ENCODE peak calls at places on chromosomes 12 and 14, in seven cellular contexts. Q is GM12865, M is aorta, O is NB4, B is SK-N-SH, R is endodermal cell, H is tibial nerve. K is an unnamed sample.

GRCh38 chr12:23816394-23816851 is 133.0 kb downstream of the SOX5 start:
- DNase-seq in M (no peak), H (no peak), Q (no peak), R (peak), O (no peak), B (no peak), K (no peak)

GRCh38 chr14:89779707-89780106 is 174.8 kb downstream of the EFCAB11 start:
- DNase-seq in M (no peak), Q (no peak), O (no peak), H (no peak), B (no peak), R (peak), K (no peak)

GRCh38 chr12:556498-556897 is 96.8 kb downstream of the B4GALNT3 start:
- DNase-seq in H (no peak), M (no peak), O (no peak), Q (no peak), R (no peak), B (no peak), K (no peak)

GRCh38 chr14:100830681-100831080 is 4.8 kb downstream of the MEG3 start:
- DNase-seq in R (peak), H (no peak), Q (no peak), O (no peak), M (no peak), B (no peak), K (no peak)

GRCh38 chr14:44914849-44915248 is 46.9 kb downstream of the KLHL28 start:
- DNase-seq in M (peak), B (no peak), Q (no peak), H (no peak), R (peak), O (no peak), K (peak)

GRCh38 chr14:66378712-66379111 is 107.5 kb upstream of the CCDC196 start:
- DNase-seq in M (no peak), O (no peak), R (no peak), B (no peak), Q (no peak), H (no peak), K (no peak)

GRCh38 chr12:65649126-65649525 is 175.2 kb upstream of the HMGA2 start:
- DNase-seq in R (no peak), M (no peak), O (no peak), B (no peak), Q (no peak), H (no peak), K (peak)

GRCh38 chr12:132279184-132279889 is 50.1 kb downstream of the GALNT9 start:
- DNase-seq in H (no peak), B (peak), M (no peak), R (peak), O (peak), Q (no peak), K (no peak)

GRCh38 chr12:12582895-12583303 is 20.2 kb upstream of the DUSP16 start:
- DNase-seq in M (no peak), R (no peak), Q (peak), O (peak), B (no peak), H (no peak), K (no peak)

GRCh38 chr12:87254371-87255030 is 774.7 kb downstream of the C12orf50 start:
- DNase-seq in O (no peak), H (no peak), M (no peak), R (no peak), Q (no peak), B (no peak), K (no peak)

GRCh38 chr12:33795536-33795935 is 226.8 kb upstream of the ALG10 start:
- DNase-seq in Q (no peak), O (no peak), R (no peak), B (no peak), H (no peak), M (no peak), K (no peak)

GRCh38 chr12:95633671-95634465 is 82.6 kb upstream of the USP44 start:
- DNase-seq in R (no peak), B (no peak), Q (no peak), H (no peak), O (no peak), M (no peak), K (peak)

GRCh38 chr12:22435583-22435982 is 101.1 kb upstream of the ST8SIA1 start:
- DNase-seq in H (no peak), M (no peak), R (no peak), O (no peak), B (no peak), Q (no peak), K (no peak)

GRCh38 chr12:22431693-22432251 is 97.3 kb upstream of the ST8SIA1 start:
- DNase-seq in B (no peak), O (no peak), Q (no peak), R (no peak), H (no peak), M (no peak), K (no peak)

GRCh38 chr12:22437031-22437806 is 102.7 kb upstream of the ST8SIA1 start:
- DNase-seq in M (no peak), Q (no peak), R (peak), B (no peak), H (no peak), O (no peak), K (no peak)
- H3K4me3 ChIP-seq in M (no peak), Q (no peak), R (peak), B (no peak), H (no peak), O (no peak), K (no peak)

GRCh38 chr12:124699878-124700277 is 132.5 kb upstream of the NCOR2 start:
- DNase-seq in Q (no peak), B (no peak), M (no peak), R (peak), H (no peak), O (no peak), K (no peak)
- H3K4me3 ChIP-seq in Q (no peak), B (no peak), M (no peak), R (no peak), H (no peak), O (no peak), K (no peak)

GRCh38 chr14:102544745-102545460 is 35.3 kb upstream of the ANKRD9 start:
- DNase-seq in Q (peak), B (peak), R (peak), H (no peak), M (no peak), O (no peak), K (no peak)
- H3K4me3 ChIP-seq in Q (no peak), B (no peak), R (no peak), H (no peak), M (no peak), O (no peak), K (no peak)

GRCh38 chr14:51491036-51491545 is 160.6 kb upstream of the FRMD6 start:
- DNase-seq in B (no peak), Q (no peak), O (no peak), H (no peak), R (no peak), M (no peak), K (no peak)
- H3K4me3 ChIP-seq in B (no peak), Q (no peak), O (no peak), H (no peak), R (no peak), M (no peak), K (no peak)

GRCh38 chr14:96204151-96205058 is at the start of gene BDKRB2:
- DNase-seq in B (peak), Q (peak), O (peak), H (peak), M (peak), R (peak), K (peak)
- H3K4me3 ChIP-seq in B (peak), Q (no peak), O (no peak), H (peak), M (no peak), R (peak), K (peak)

DNA sequence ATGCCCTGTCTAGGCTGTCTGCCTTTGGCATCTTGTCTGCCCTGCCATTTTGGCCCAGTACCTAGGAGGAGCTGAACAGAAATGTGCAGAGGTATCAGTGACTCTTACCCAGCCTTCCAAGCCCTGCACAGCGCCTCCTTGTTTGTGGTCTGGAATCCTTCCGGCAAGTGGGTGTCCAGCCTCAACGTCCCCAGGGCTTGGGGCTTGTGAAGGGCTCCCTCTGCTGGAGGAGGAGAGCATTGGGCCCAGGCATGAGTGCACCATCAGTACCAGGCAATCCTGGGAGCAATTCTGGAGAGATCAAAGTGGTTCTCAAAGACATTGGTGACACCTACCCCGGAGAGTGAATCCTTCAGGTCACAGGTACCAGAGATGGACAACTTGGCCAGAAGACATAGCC is 2.4 kb upstream of the TCL1B start:
- DNase-seq in Q (peak), M (no peak), R (peak), B (no peak), O (peak), H (no peak), K (no peak)
- H3K4me3 ChIP-seq in Q (no peak), M (no peak), R (no peak), B (no peak), O (no peak), H (no peak), K (no peak)

GRCh38 chr12:48038085-48038484 is 33.8 kb upstream of the COL2A1 start:
- DNase-seq in M (no peak), O (peak), Q (no peak), H (no peak), B (no peak), R (no peak), K (no peak)
- H3K4me3 ChIP-seq in M (no peak), O (no peak), Q (no peak), H (no peak), B (no peak), R (peak), K (no peak)

GRCh38 chr12:113504917-113505316 is 33.2 kb upstream of the LHX5 start:
- DNase-seq in Q (no peak), M (no peak), O (no peak), H (no peak), B (no peak), R (no peak), K (no peak)

GRCh38 chr12:113498490-113498889 is 26.8 kb upstream of the LHX5 start:
- DNase-seq in M (no peak), B (no peak), R (no peak), H (no peak), O (no peak), Q (no peak), K (no peak)

GRCh38 chr12:113505941-113506340 is 34.3 kb upstream of the LHX5 start:
- DNase-seq in Q (no peak), O (no peak), H (no peak), B (no peak), M (no peak), R (no peak), K (no peak)

GRCh38 chr12:113497709-113498108 is 26.0 kb upstream of the LHX5 start:
- DNase-seq in R (no peak), Q (no peak), B (no peak), H (no peak), O (no peak), M (no peak), K (no peak)

GRCh38 chr12:113500662-113501435 is 29.2 kb upstream of the LHX5 start:
- DNase-seq in B (no peak), R (peak), H (no peak), M (no peak), O (no peak), Q (no peak), K (no peak)
- H3K4me3 ChIP-seq in B (no peak), R (no peak), H (no peak), M (no peak), O (no peak), Q (no peak), K (no peak)

GRCh38 chr14:30427846-30428245 is 131.1 kb upstream of the G2E3 start:
- DNase-seq in B (no peak), O (no peak), M (no peak), R (no peak), Q (no peak), H (no peak), K (no peak)
- H3K4me3 ChIP-seq in B (no peak), O (no peak), M (no peak), R (no peak), Q (no peak), H (no peak), K (no peak)

GRCh38 chr14:65228956-65229355 is 126.6 kb upstream of the MAX start:
- DNase-seq in R (no peak), Q (no peak), M (no peak), O (no peak), H (no peak), B (no peak), K (no peak)

GRCh38 chr14:65231286-65231980 is 129.1 kb upstream of the MAX start:
- DNase-seq in R (peak), O (no peak), M (no peak), H (no peak), Q (no peak), B (no peak), K (no peak)

GRCh38 chr14:65230287-65230728 is 128.0 kb upstream of the MAX start:
- DNase-seq in O (no peak), B (peak), M (no peak), Q (no peak), H (peak), R (no peak), K (peak)

GRCh38 chr14:65228436-65228835 is 126.1 kb upstream of the MAX start:
- DNase-seq in B (no peak), R (no peak), H (no peak), Q (peak), O (no peak), M (no peak), K (no peak)

DNA sequence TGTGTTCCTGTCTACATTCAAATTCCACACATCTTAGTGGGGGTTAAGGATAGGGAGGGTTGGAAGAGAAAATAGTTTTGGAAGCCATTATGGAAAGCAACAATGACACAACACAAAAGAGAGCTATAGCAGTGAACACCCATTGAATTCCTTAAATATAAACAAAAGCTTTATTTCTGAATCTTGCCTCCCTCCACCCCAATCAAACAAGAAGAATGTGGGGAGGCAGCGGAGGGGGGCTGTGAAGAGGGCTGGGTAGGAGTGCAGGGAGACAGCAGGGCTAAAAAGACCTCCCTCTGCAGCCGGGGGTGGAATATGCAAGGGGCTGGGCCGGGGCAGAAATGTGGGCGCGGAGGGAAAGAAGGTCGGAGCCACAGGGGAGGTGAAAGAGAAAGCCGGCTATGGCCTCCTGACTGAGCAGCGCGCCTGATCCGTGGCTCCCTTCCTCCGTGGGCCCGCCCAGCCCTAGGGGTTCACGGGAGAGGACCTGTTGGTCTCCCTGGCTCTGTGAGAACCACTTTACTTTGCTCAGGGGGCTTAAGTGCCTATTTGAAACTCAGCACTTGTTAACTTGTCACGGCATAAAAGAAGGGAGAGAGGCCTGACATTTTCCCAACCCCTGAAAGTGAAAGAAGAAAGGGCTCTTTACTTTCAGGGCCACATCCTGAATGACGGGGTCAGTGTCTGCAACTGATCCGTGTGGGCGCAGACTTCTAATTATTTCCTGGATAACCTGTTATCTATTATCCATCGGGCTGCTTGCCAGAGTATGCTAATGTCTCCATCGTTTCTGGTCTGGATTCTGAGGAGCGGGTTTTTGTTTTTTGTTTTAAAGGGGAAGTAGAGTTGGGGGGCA is 127.3 kb upstream of the MAX start:
- DNase-seq in M (peak), O (no peak), B (peak), Q (peak), H (no peak), R (peak), K (peak)
- H3K4me3 ChIP-seq in M (peak), O (no peak), B (peak), Q (peak), H (peak), R (no peak), K (peak)

K was measured in fibroblast of the aortic adventitia.